ENCODE peak calls at places on chromosome 5, in nine cellular contexts. One of them, this sample, is unnamed.

GRCh38 chr5:6492934-6493333 is 44.3 kb downstream of the UBE2QL1 start:
- DNase-seq in GM10248: no peak
- DNase-seq in gastrocnemius medialis: no peak
- DNase-seq in astrocyte: no peak
- DNase-seq in A549: no peak
- DNase-seq in colonic mucosa: no peak
- DNase-seq in WTC11: no peak
- DNase-seq in HCT116: no peak
- DNase-seq in upper lobe of left lung: no peak
- DNase-seq in this sample: no peak

GRCh38 chr5:168106008-168106761 is 185.3 kb upstream of the WWC1 start:
- DNase-seq in upper lobe of left lung: no peak
- DNase-seq in gastrocnemius medialis: no peak
- DNase-seq in WTC11: no peak
- DNase-seq in GM10248: no peak
- DNase-seq in HCT116: no peak
- DNase-seq in astrocyte: peak
- DNase-seq in A549: peak
- DNase-seq in colonic mucosa: no peak
- DNase-seq in this sample: no peak

GRCh38 chr5:92775711-92776615 is 805.1 kb downstream of the NR2F1-AS1 start:
- DNase-seq in GM10248: no peak
- DNase-seq in upper lobe of left lung: no peak
- DNase-seq in gastrocnemius medialis: no peak
- DNase-seq in WTC11: no peak
- DNase-seq in A549: no peak
- DNase-seq in colonic mucosa: no peak
- DNase-seq in astrocyte: peak
- DNase-seq in HCT116: no peak
- DNase-seq in this sample: no peak

GRCh38 chr5:180839935-180840334 is 21.1 kb downstream of the ZFP62 start:
- DNase-seq in A549: no peak
- DNase-seq in GM10248: no peak
- DNase-seq in upper lobe of left lung: no peak
- DNase-seq in gastrocnemius medialis: no peak
- DNase-seq in colonic mucosa: no peak
- DNase-seq in WTC11: no peak
- DNase-seq in astrocyte: no peak
- DNase-seq in HCT116: no peak
- DNase-seq in this sample: no peak

GRCh38 chr5:168810641-168811040 is 231.5 kb upstream of the PANK3 start:
- DNase-seq in astrocyte: no peak
- DNase-seq in upper lobe of left lung: no peak
- DNase-seq in colonic mucosa: no peak
- DNase-seq in A549: no peak
- DNase-seq in HCT116: no peak
- DNase-seq in gastrocnemius medialis: no peak
- DNase-seq in WTC11: no peak
- DNase-seq in GM10248: no peak
- DNase-seq in this sample: no peak

GRCh38 chr5:159581502-159582249 is 251.4 kb upstream of the IL12B start:
- DNase-seq in gastrocnemius medialis: no peak
- DNase-seq in GM10248: no peak
- DNase-seq in upper lobe of left lung: no peak
- DNase-seq in astrocyte: peak
- DNase-seq in HCT116: peak
- DNase-seq in WTC11: no peak
- DNase-seq in colonic mucosa: no peak
- DNase-seq in A549: peak
- DNase-seq in this sample: no peak

GRCh38 chr5:761206-761771 is 23.2 kb downstream of the ZDHHC11B start:
- DNase-seq in A549: no peak
- DNase-seq in WTC11: no peak
- DNase-seq in HCT116: no peak
- DNase-seq in colonic mucosa: no peak
- DNase-seq in upper lobe of left lung: peak
- DNase-seq in gastrocnemius medialis: peak
- DNase-seq in GM10248: no peak
- DNase-seq in astrocyte: no peak
- DNase-seq in this sample: no peak

GRCh38 chr5:60652206-60652605 is 47.8 kb downstream of the DEPDC1B start:
- DNase-seq in colonic mucosa: no peak
- DNase-seq in HCT116: no peak
- DNase-seq in gastrocnemius medialis: no peak
- DNase-seq in WTC11: no peak
- DNase-seq in astrocyte: peak
- DNase-seq in A549: peak
- DNase-seq in GM10248: no peak
- DNase-seq in upper lobe of left lung: no peak
- DNase-seq in this sample: no peak

GRCh38 chr5:52830700-52831099 is 43.0 kb downstream of the ITGA1 start:
- DNase-seq in colonic mucosa: no peak
- DNase-seq in HCT116: no peak
- DNase-seq in A549: no peak
- DNase-seq in gastrocnemius medialis: no peak
- DNase-seq in astrocyte: no peak
- DNase-seq in WTC11: no peak
- DNase-seq in GM10248: no peak
- DNase-seq in upper lobe of left lung: no peak
- DNase-seq in this sample: no peak

GRCh38 chr5:145244788-145245187 is 590.4 kb downstream of the PRELID2 start:
- DNase-seq in GM10248: no peak
- DNase-seq in A549: no peak
- DNase-seq in colonic mucosa: no peak
- DNase-seq in HCT116: no peak
- DNase-seq in gastrocnemius medialis: no peak
- DNase-seq in WTC11: no peak
- DNase-seq in upper lobe of left lung: no peak
- DNase-seq in astrocyte: peak
- DNase-seq in this sample: no peak

GRCh38 chr5:115181757-115182156 is 12.0 kb upstream of the TRIM36 start:
- DNase-seq in WTC11: no peak
- DNase-seq in colonic mucosa: no peak
- DNase-seq in HCT116: no peak
- DNase-seq in astrocyte: no peak
- DNase-seq in gastrocnemius medialis: no peak
- DNase-seq in upper lobe of left lung: no peak
- DNase-seq in A549: no peak
- DNase-seq in GM10248: no peak
- DNase-seq in this sample: no peak

GRCh38 chr5:137995747-137996123 is 37.1 kb downstream of the FAM13B start:
- DNase-seq in HCT116: no peak
- DNase-seq in WTC11: no peak
- DNase-seq in A549: no peak
- DNase-seq in astrocyte: no peak
- DNase-seq in upper lobe of left lung: no peak
- DNase-seq in colonic mucosa: no peak
- DNase-seq in GM10248: no peak
- DNase-seq in gastrocnemius medialis: no peak
- DNase-seq in this sample: no peak

GRCh38 chr5:95080456-95080855 is 204.4 kb downstream of the MCTP1 start:
- DNase-seq in GM10248: no peak
- DNase-seq in A549: no peak
- DNase-seq in WTC11: no peak
- DNase-seq in colonic mucosa: no peak
- DNase-seq in gastrocnemius medialis: no peak
- DNase-seq in astrocyte: no peak
- DNase-seq in upper lobe of left lung: no peak
- DNase-seq in HCT116: no peak
- DNase-seq in this sample: no peak

GRCh38 chr5:74322944-74323343 is 317.6 kb downstream of the ENC1 start:
- DNase-seq in astrocyte: no peak
- DNase-seq in HCT116: no peak
- DNase-seq in upper lobe of left lung: no peak
- DNase-seq in gastrocnemius medialis: no peak
- DNase-seq in A549: no peak
- DNase-seq in GM10248: no peak
- DNase-seq in WTC11: no peak
- DNase-seq in colonic mucosa: no peak
- DNase-seq in this sample: no peak
- TF ChIP-seq CTCF in astrocyte: no peak
- TF ChIP-seq CTCF in HCT116: peak
- TF ChIP-seq CTCF in upper lobe of left lung: no peak
- TF ChIP-seq CTCF in gastrocnemius medialis: no peak
- TF ChIP-seq CTCF in A549: no peak
- TF ChIP-seq CTCF in GM10248: no peak
- TF ChIP-seq CTCF in WTC11: no peak
- TF ChIP-seq CTCF in colonic mucosa: no peak
- TF ChIP-seq CTCF in this sample: no peak

GRCh38 chr5:78295035-78295961 is 800 bp upstream of the AP3B1 start:
- DNase-seq in HCT116: peak
- DNase-seq in WTC11: peak
- DNase-seq in gastrocnemius medialis: no peak
- DNase-seq in A549: peak
- DNase-seq in colonic mucosa: peak
- DNase-seq in GM10248: peak
- DNase-seq in upper lobe of left lung: peak
- DNase-seq in astrocyte: peak
- DNase-seq in this sample: peak

GRCh38 chr5:78300464-78301045 is 6.1 kb upstream of the AP3B1 start:
- DNase-seq in GM10248: no peak
- DNase-seq in astrocyte: no peak
- DNase-seq in upper lobe of left lung: no peak
- DNase-seq in colonic mucosa: no peak
- DNase-seq in WTC11: no peak
- DNase-seq in gastrocnemius medialis: no peak
- DNase-seq in A549: peak
- DNase-seq in HCT116: peak
- DNase-seq in this sample: no peak
- TF ChIP-seq CTCF in GM10248: peak
- TF ChIP-seq CTCF in astrocyte: peak
- TF ChIP-seq CTCF in upper lobe of left lung: no peak
- TF ChIP-seq CTCF in colonic mucosa: no peak
- TF ChIP-seq CTCF in WTC11: no peak
- TF ChIP-seq CTCF in gastrocnemius medialis: no peak
- TF ChIP-seq CTCF in A549: peak
- TF ChIP-seq CTCF in HCT116: peak
- TF ChIP-seq CTCF in this sample: no peak

GRCh38 chr5:177111720-177112394 is 21.7 kb upstream of the NSD1 start:
- DNase-seq in WTC11: peak
- DNase-seq in astrocyte: no peak
- DNase-seq in A549: peak
- DNase-seq in GM10248: peak
- DNase-seq in colonic mucosa: peak
- DNase-seq in upper lobe of left lung: no peak
- DNase-seq in gastrocnemius medialis: no peak
- DNase-seq in HCT116: peak
- DNase-seq in this sample: peak

GRCh38 chr5:177109810-177110209 is 23.1 kb downstream of the FGFR4 start:
- DNase-seq in GM10248: no peak
- DNase-seq in gastrocnemius medialis: no peak
- DNase-seq in WTC11: no peak
- DNase-seq in astrocyte: no peak
- DNase-seq in A549: no peak
- DNase-seq in HCT116: no peak
- DNase-seq in colonic mucosa: no peak
- DNase-seq in upper lobe of left lung: peak
- DNase-seq in this sample: no peak

GRCh38 chr5:177103523-177104253 is 17.0 kb downstream of the FGFR4 start:
- DNase-seq in A549: no peak
- DNase-seq in gastrocnemius medialis: no peak
- DNase-seq in GM10248: no peak
- DNase-seq in HCT116: no peak
- DNase-seq in upper lobe of left lung: no peak
- DNase-seq in colonic mucosa: no peak
- DNase-seq in WTC11: no peak
- DNase-seq in astrocyte: no peak
- DNase-seq in this sample: no peak

GRCh38 chr5:177105546-177106476 is 19.1 kb downstream of the FGFR4 start:
- DNase-seq in GM10248: no peak
- DNase-seq in A549: no peak
- DNase-seq in upper lobe of left lung: peak
- DNase-seq in colonic mucosa: no peak
- DNase-seq in astrocyte: no peak
- DNase-seq in HCT116: no peak
- DNase-seq in WTC11: no peak
- DNase-seq in gastrocnemius medialis: no peak
- DNase-seq in this sample: no peak

DNA sequence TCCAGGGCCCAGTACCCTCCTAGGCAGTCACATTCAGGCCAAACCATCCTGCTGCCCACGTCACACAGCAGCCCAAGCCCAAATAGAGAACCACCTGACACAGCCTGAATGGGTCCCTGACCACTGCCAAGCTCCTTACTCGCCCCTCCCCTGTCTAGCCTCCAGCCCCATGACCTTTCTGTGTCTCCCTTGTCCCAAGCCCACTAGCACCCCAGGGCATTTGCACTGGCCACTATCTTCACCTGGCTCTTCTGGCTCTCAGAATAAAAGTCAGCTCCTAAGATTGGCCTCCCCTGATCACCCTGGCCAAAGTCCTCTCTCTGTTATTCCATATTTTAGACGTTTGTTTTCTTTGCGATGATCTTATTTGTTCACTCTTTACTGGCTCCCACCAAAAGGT is 20.4 kb downstream of the FGFR4 start:
- DNase-seq in colonic mucosa: no peak
- DNase-seq in astrocyte: no peak
- DNase-seq in HCT116: no peak
- DNase-seq in GM10248: no peak
- DNase-seq in gastrocnemius medialis: no peak
- DNase-seq in upper lobe of left lung: no peak
- DNase-seq in A549: no peak
- DNase-seq in WTC11: no peak
- DNase-seq in this sample: no peak
- TF ChIP-seq CTCF in colonic mucosa: no peak
- TF ChIP-seq CTCF in astrocyte: no peak
- TF ChIP-seq CTCF in HCT116: no peak
- TF ChIP-seq CTCF in GM10248: no peak
- TF ChIP-seq CTCF in gastrocnemius medialis: no peak
- TF ChIP-seq CTCF in upper lobe of left lung: no peak
- TF ChIP-seq CTCF in A549: no peak
- TF ChIP-seq CTCF in WTC11: no peak
- TF ChIP-seq CTCF in this sample: no peak

DNA sequence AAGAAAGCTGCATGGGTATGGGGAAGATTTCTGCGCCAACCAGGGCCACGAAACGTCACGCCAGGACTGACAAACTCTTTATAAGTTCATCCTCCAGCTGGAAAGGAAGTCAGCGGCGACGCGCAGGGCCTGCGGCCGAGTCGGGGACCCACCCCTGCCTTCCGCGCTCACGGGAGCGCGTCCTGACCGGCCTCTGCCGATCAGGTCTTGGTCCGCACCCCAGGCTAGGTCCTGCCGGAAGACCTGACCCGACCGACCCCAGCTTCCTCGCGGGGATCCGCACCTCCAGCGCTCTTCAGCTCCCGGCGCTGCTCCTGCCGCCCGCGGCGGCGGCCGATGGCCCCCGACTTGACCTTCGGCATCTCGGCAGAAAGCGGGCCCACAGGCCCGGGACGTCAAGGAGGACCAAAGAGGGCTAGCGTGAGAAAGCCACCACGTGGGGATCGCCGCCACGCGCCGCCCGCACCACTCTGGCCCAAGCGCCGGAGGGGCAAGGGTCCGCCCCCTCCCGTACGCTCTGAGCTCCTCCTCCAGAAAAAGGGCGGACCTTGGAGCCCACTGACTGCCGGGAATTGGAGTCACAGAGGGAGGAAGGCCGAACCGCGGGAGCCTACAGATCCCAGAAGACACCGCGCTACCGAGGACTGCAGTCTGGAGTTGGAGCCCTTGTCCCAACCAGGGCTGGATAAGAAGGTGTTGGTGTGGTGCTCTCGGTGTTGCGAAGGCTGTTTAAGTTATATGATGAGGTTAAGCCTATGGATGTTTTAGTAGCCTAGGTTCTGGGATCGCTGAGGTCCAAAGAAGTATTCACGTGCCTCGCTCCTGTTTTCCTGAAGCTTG is at the start of gene DIMT1:
- DNase-seq in GM10248: peak
- DNase-seq in HCT116: peak
- DNase-seq in astrocyte: peak
- DNase-seq in WTC11: peak
- DNase-seq in A549: peak
- DNase-seq in colonic mucosa: peak
- DNase-seq in gastrocnemius medialis: peak
- DNase-seq in upper lobe of left lung: peak
- DNase-seq in this sample: peak
- TF ChIP-seq CTCF in GM10248: no peak
- TF ChIP-seq CTCF in HCT116: no peak
- TF ChIP-seq CTCF in astrocyte: no peak
- TF ChIP-seq CTCF in WTC11: no peak
- TF ChIP-seq CTCF in A549: no peak
- TF ChIP-seq CTCF in colonic mucosa: no peak
- TF ChIP-seq CTCF in gastrocnemius medialis: no peak
- TF ChIP-seq CTCF in upper lobe of left lung: no peak
- TF ChIP-seq CTCF in this sample: no peak

This sample was measured in progenitor cell of endocrine pancreas.